ENCODE peak calls at places on chromosomes 4 and X, in seven cellular contexts. One of them, this sample, is unnamed.

GRCh38 chrX:120236676-120237460 is 13.7 kb upstream of the ZBTB33 start:
- DNase-seq in fibroblast of the aortic adventitia: no peak
- DNase-seq in NCI-H2029: no peak
- DNase-seq in amniotic stem cell: no peak
- DNase-seq in fibroblast of pulmonary artery: no peak
- DNase-seq in T-helper 2 cell: no peak
- DNase-seq in AG04450: no peak
- DNase-seq in this sample: no peak

GRCh38 chr4:7862561-7863200 is 77.0 kb downstream of the AFAP1 start:
- DNase-seq in fibroblast of the aortic adventitia: peak; percentile 68
- DNase-seq in NCI-H2029: no peak
- DNase-seq in amniotic stem cell: no peak
- DNase-seq in fibroblast of pulmonary artery: no peak
- DNase-seq in T-helper 2 cell: no peak
- DNase-seq in AG04450: no peak
- DNase-seq in this sample: no peak

GRCh38 chr4:168408620-168409019 is 71.7 kb downstream of the DDX60L start:
- DNase-seq in fibroblast of the aortic adventitia: peak; percentile 95
- DNase-seq in NCI-H2029: peak; percentile 90
- DNase-seq in amniotic stem cell: peak; percentile 69
- DNase-seq in fibroblast of pulmonary artery: peak; percentile 98
- DNase-seq in T-helper 2 cell: no peak
- DNase-seq in AG04450: peak; percentile 97
- DNase-seq in this sample: no peak

GRCh38 chrX:136250191-136251041 is 784 bp downstream of the MAP7D3 start:
- DNase-seq in fibroblast of the aortic adventitia: no peak
- DNase-seq in NCI-H2029: no peak
- DNase-seq in amniotic stem cell: no peak
- DNase-seq in fibroblast of pulmonary artery: no peak
- DNase-seq in T-helper 2 cell: no peak
- DNase-seq in AG04450: no peak
- DNase-seq in this sample: no peak

GRCh38 chr4:153713840-153714239 is 29.8 kb downstream of the TLR2 start:
- DNase-seq in fibroblast of the aortic adventitia: peak; percentile 36
- DNase-seq in NCI-H2029: no peak
- DNase-seq in amniotic stem cell: no peak
- DNase-seq in fibroblast of pulmonary artery: peak; percentile 7
- DNase-seq in T-helper 2 cell: no peak
- DNase-seq in AG04450: no peak
- DNase-seq in this sample: no peak

GRCh38 chr4:77538574-77539157 is 67.0 kb upstream of the CXCL13 start:
- DNase-seq in fibroblast of the aortic adventitia: peak; percentile 54
- DNase-seq in NCI-H2029: peak; percentile 88
- DNase-seq in amniotic stem cell: no peak
- DNase-seq in fibroblast of pulmonary artery: peak; percentile 40
- DNase-seq in T-helper 2 cell: no peak
- DNase-seq in AG04450: no peak
- DNase-seq in this sample: no peak

GRCh38 chrX:44002569-44002968 is 29.4 kb upstream of the NDP start:
- DNase-seq in fibroblast of the aortic adventitia: no peak
- DNase-seq in NCI-H2029: no peak
- DNase-seq in amniotic stem cell: no peak
- DNase-seq in fibroblast of pulmonary artery: no peak
- DNase-seq in T-helper 2 cell: no peak
- DNase-seq in AG04450: no peak
- DNase-seq in this sample: no peak

GRCh38 chr4:18846313-18846712 is 824.8 kb upstream of the LCORL start:
- DNase-seq in fibroblast of the aortic adventitia: no peak
- DNase-seq in NCI-H2029: no peak
- DNase-seq in amniotic stem cell: no peak
- DNase-seq in fibroblast of pulmonary artery: no peak
- DNase-seq in T-helper 2 cell: no peak
- DNase-seq in AG04450: no peak
- DNase-seq in this sample: no peak

GRCh38 chrX:20244936-20245335 is 21.8 kb downstream of the RPS6KA3 start:
- DNase-seq in fibroblast of the aortic adventitia: peak; percentile 81
- DNase-seq in NCI-H2029: no peak
- DNase-seq in amniotic stem cell: no peak
- DNase-seq in fibroblast of pulmonary artery: peak; percentile 51
- DNase-seq in T-helper 2 cell: no peak
- DNase-seq in AG04450: no peak
- DNase-seq in this sample: no peak